ENCODE peak calls at places on chromosomes 13 and 19, in four cellular contexts. L is lung, C is GM10248, N is testis. B is an unnamed sample.

GRCh38 chr19:48819366-48819816 is 8.6 kb upstream of the BCAT2 start:
- DNase-seq in L (peak), C (no peak), N (peak), B (peak)

GRCh38 chr13:64551755-64552154 is 2678.4 kb downstream of the PCDH9 start:
- DNase-seq in L (no peak), C (no peak), N (no peak), B (no peak)

GRCh38 chr13:112703449-112703848 is 13.6 kb downstream of the ATP11A start:
- DNase-seq in L (no peak), C (no peak), N (no peak), B (no peak)

GRCh38 chr13:95411641-95412040 is 110.4 kb upstream of the ABCC4 start:
- DNase-seq in L (no peak), C (no peak), N (no peak), B (no peak)

GRCh38 chr19:46373573-46374359 is 26.9 kb downstream of the PPP5C start:
- DNase-seq in L (peak), C (no peak), N (no peak), B (peak)

GRCh38 chr19:46718157-46718933 is 1.4 kb upstream of the PRKD2 start:
- DNase-seq in L (no peak), C (peak), N (no peak), B (peak)

GRCh38 chr13:38905081-38905480 is 85.5 kb downstream of the STOML3 start:
- DNase-seq in L (no peak), C (no peak), N (no peak), B (no peak)

GRCh38 chr13:64935441-64935840 is 2294.7 kb downstream of the PCDH9 start:
- DNase-seq in L (no peak), C (no peak), N (no peak), B (no peak)

GRCh38 chr13:60174113-60174512 is 10.4 kb upstream of the DIAPH3 start:
- DNase-seq in L (no peak), C (no peak), N (no peak), B (no peak)

GRCh38 chr13:27797228-27797624 is 4.9 kb downstream of the GSX1 start:
- DNase-seq in L (no peak), C (no peak), N (peak), B (peak)
- TF ChIP-seq CTCF in L (no peak), C (no peak), N (no peak), B (no peak)

DNA sequence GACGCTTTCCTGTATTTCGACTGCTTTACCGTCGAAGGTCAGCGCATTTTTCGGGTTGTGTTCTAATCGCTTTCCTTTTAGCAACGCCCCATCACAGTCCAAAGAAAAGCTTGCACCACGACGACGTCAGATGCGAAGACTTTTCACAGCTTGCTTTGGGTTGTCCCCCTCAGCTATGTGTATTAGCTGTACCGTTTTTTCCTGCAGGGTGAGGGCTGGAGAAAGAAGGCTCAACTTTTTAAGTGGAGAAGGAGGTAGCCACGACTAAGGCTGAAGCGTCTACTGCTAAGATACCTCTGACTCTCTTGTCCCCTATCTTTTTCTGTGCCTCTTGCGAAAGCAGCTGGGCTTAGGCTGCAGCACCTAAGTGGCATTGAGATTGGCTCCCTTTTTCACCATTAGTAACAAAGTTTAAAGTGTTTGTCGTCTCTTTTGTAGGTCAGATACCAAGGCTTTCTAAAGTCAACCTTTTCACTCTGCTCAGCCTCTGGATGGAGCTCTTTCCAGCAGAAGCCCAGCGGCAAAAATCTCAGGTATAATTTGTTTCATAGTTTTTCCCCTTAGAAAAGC is 793 bp downstream of the CDADC1 start:
- DNase-seq in L (no peak), C (peak), N (no peak), B (peak)
- TF ChIP-seq CTCF in L (no peak), C (no peak), N (no peak), B (no peak)

GRCh38 chr13:76314495-76314894 is 571.7 kb downstream of the KCTD12 start:
- DNase-seq in L (no peak), C (no peak), N (no peak), B (no peak)

GRCh38 chr13:76319921-76320320 is 566.3 kb downstream of the KCTD12 start:
- DNase-seq in L (no peak), C (no peak), N (no peak), B (no peak)

DNA sequence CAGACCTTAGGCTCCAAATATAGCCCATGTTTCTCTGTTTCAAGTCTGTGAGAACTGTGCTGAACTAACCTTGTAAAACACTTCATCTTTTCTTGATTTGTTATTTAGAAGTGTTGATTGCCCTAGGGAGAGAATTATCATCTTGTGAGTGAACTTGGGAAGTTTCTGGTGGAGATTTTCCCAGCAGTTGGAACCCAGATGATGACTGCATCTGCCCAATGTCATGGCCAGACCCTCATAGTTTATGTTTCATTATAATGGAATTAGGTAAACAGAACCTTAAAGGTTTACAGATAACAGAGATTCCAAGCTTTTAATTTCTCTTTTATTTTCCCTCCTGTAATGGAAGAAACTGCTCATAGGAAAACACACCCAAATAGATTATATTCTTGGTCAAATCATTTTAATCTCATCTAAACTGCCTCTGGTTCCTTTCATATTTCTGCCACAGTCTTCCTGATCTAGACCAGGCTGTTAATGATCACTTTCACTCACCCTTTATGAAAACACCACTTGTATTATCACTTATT is 569.1 kb downstream of the KCTD12 start:
- DNase-seq in L (no peak), C (no peak), N (no peak), B (no peak)
- TF ChIP-seq CTCF in L (no peak), C (no peak), N (no peak), B (no peak)

GRCh38 chr13:113904411-113904810 is 40.5 kb upstream of the GAS6 start:
- DNase-seq in L (peak), C (no peak), N (peak), B (peak)
- TF ChIP-seq CTCF in L (peak), C (peak), N (peak), B (peak)

GRCh38 chr13:98103942-98104880 is 38.7 kb upstream of the FARP1 start:
- DNase-seq in L (no peak), C (no peak), N (no peak), B (no peak)
- TF ChIP-seq CTCF in L (no peak), C (no peak), N (no peak), B (no peak)

GRCh38 chr13:110414283-110414682 is 107.2 kb downstream of the COL4A2 start:
- DNase-seq in L (no peak), C (no peak), N (no peak), B (no peak)

GRCh38 chr13:110416131-110416584 is 109.1 kb downstream of the COL4A2 start:
- DNase-seq in L (no peak), C (no peak), N (no peak), B (no peak)

GRCh38 chr13:110413311-110414040 is 106.4 kb downstream of the COL4A2 start:
- DNase-seq in L (no peak), C (no peak), N (no peak), B (no peak)

GRCh38 chr13:110417537-110417908 is 110.4 kb downstream of the COL4A2 start:
- DNase-seq in L (no peak), C (no peak), N (no peak), B (no peak)

GRCh38 chr13:110415669-110416068 is 108.6 kb downstream of the COL4A2 start:
- DNase-seq in L (no peak), C (no peak), N (no peak), B (peak)
- TF ChIP-seq CTCF in L (no peak), C (no peak), N (no peak), B (no peak)

GRCh38 chr19:43595999-43596841 is at the start of the genes IRGQ and ZNF576:
- DNase-seq in L (peak), C (peak), N (peak), B (peak)
- TF ChIP-seq CTCF in L (no peak), C (no peak), N (peak), B (no peak)

GRCh38 chr19:3975637-3976087 is 4.8 kb upstream of the DAPK3 start:
- DNase-seq in L (no peak), C (no peak), N (no peak), B (no peak)

GRCh38 chr19:3976495-3977241 is 5.8 kb upstream of the DAPK3 start:
- DNase-seq in L (peak), C (no peak), N (no peak), B (peak)

GRCh38 chr19:3979289-3979673 is 6.0 kb downstream of the EEF2 start:
- DNase-seq in L (no peak), C (no peak), N (no peak), B (no peak)

GRCh38 chr19:3978145-3978544 is 7.1 kb downstream of the EEF2 start:
- DNase-seq in L (no peak), C (no peak), N (no peak), B (no peak)

DNA sequence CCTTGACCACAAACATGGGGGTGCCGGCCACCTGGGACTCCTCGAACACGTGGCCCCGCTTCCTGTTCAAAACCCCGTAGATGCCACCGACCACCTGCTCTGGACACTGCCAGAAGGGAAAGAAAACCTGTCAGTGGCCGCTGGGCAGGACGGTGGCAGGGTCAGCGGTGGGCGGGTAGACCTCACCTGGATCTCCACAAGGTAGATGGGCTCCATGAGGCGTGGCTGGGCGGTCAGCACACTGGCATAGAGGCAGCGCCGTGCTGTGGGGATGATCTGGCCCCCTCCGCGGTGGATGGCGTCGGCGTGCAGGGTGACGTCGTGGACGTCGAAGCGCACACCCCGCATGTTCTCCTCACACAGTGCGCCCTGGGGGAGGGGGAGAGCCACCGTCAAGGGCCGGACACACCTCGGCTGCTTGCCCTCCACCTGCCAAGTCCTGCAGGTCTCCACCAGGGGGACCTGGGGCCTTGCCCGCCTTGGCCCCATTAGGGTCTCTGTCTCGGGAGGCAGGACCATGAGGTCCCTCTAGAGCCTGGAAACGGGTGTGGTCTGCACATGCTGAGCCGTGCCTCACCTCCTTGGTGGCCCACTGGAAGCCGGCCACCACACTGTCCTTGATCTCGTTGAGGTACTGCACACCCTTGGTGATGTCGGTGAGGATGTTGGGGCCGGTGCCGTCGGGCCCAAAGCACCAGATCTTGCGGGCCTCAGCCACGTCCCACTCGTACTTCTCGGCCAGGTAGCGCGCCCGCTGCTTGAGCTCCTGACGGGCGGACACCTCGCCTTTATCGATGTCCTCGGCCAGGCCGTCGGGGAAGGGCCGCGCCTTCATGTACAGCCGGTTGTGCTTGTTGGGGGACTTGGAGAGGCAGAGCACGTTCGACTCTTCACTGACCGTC is 6.6 kb upstream of the DAPK3 start:
- DNase-seq in L (no peak), C (no peak), N (no peak), B (no peak)
- TF ChIP-seq CTCF in L (no peak), C (no peak), N (no peak), B (peak)

GRCh38 chr19:2460245-2460644 is 3.5 kb upstream of the LMNB2 start:
- DNase-seq in L (no peak), C (no peak), N (no peak), B (no peak)
- TF ChIP-seq CTCF in L (no peak), C (no peak), N (no peak), B (no peak)

GRCh38 chr19:19386373-19386869 is 19.1 kb upstream of the GATAD2A start:
- DNase-seq in L (no peak), C (no peak), N (no peak), B (no peak)
- TF ChIP-seq CTCF in L (no peak), C (peak), N (no peak), B (no peak)

B was measured in Calu3.